ENCODE peak calls at places on chromosomes 16 and 17, in seven cellular contexts. T is adrenal gland, C is ovary, Z is suprapubic skin, M is tibial nerve, H is gastrocnemius medialis, O is breast epithelium. U is an unnamed sample. For H3K4me1, the result is how much of the 10 kb centered on the place peaks cover.

GRCh38 chr16:84496991-84497390 is 7.5 kb downstream of the MEAK7 start:
- DNase-seq in H (no peak), T (no peak), C (no peak), M (no peak), O (no peak), Z (peak), U (no peak)

GRCh38 chr17:40303706-40304450 is 5.1 kb upstream of the RARA start:
- DNase-seq in H (peak), Z (peak), C (no peak), O (no peak), T (no peak), M (no peak), U (no peak)

GRCh38 chr16:77834600-77834963 is 46.2 kb downstream of the VAT1L start:
- DNase-seq in Z (no peak), H (no peak), M (no peak), C (no peak), T (no peak), O (no peak), U (no peak)

GRCh38 chr17:40315678-40316570 is 6.9 kb downstream of the RARA start:
- DNase-seq in H (peak), M (no peak), T (no peak), Z (peak), C (no peak), O (no peak), U (peak)

GRCh38 chr17:15306406-15306970 is 34.9 kb downstream of the TEKT3 start:
- DNase-seq in H (no peak), M (no peak), T (no peak), Z (no peak), C (no peak), O (no peak), U (no peak)

GRCh38 chr16:5633845-5634440 is 536.3 kb upstream of the EEF2KMT start:
- DNase-seq in H (no peak), O (no peak), Z (no peak), M (no peak), C (no peak), T (no peak), U (no peak)

GRCh38 chr16:54647731-54648221 is 282.9 kb upstream of the IRX5 start:
- DNase-seq in M (no peak), C (no peak), Z (no peak), O (no peak), H (no peak), T (no peak), U (no peak)

GRCh38 chr17:1360975-1361374 is 39.0 kb downstream of the YWHAE start:
- DNase-seq in H (no peak), Z (no peak), M (no peak), O (no peak), C (no peak), T (no peak), U (peak)

GRCh38 chr17:65074778-65075250 is 18.3 kb upstream of the GNA13 start:
- DNase-seq in O (peak), C (peak), T (peak), H (peak), Z (no peak), M (no peak), U (peak)

GRCh38 chr16:75593825-75594820 is 27.9 kb downstream of the GABARAPL2 start:
- DNase-seq in T (peak), O (no peak), M (no peak), C (no peak), Z (no peak), H (no peak), U (no peak)

GRCh38 chr16:27174007-27174406 is 29.3 kb upstream of the KDM8 start:
- DNase-seq in T (peak), M (no peak), C (no peak), H (no peak), Z (no peak), O (no peak), U (peak)

GRCh38 chr17:50222922-50223321 is 21.5 kb upstream of the COL1A1 start:
- DNase-seq in M (no peak), Z (no peak), H (no peak), T (no peak), O (no peak), C (no peak), U (no peak)

GRCh38 chr16:2690852-2691251 is 8.5 kb downstream of the KCTD5 start:
- DNase-seq in M (no peak), Z (no peak), O (no peak), H (no peak), C (no peak), T (no peak), U (no peak)

GRCh38 chr17:792277-792676 is 10.1 kb downstream of the MRM3 start:
- DNase-seq in H (peak), Z (no peak), M (no peak), T (no peak), C (no peak), O (no peak), U (no peak)

GRCh38 chr16:88566158-88566557 is 4.0 kb upstream of the ZC3H18 start:
- DNase-seq in O (no peak), T (no peak), C (no peak), H (no peak), Z (no peak), M (no peak), U (no peak)

GRCh38 chr17:42049834-42050359 is 504 bp downstream of the C17orf113 start:
- DNase-seq in O (no peak), Z (no peak), H (no peak), C (no peak), T (no peak), M (no peak), U (no peak)

GRCh38 chr17:32570081-32570396 is 83.2 kb downstream of the CDK5R1 start:
- DNase-seq in T (no peak), O (no peak), M (no peak), C (no peak), Z (no peak), H (no peak), U (no peak)

GRCh38 chr17:27456681-27457404 is 595 bp downstream of the KSR1 start:
- DNase-seq in Z (no peak), M (no peak), T (peak), H (no peak), C (peak), O (no peak), U (peak)

GRCh38 chr17:64778367-64779290 is 116.5 kb upstream of the SMURF2 start:
- DNase-seq in H (no peak), T (peak), O (no peak), C (peak), M (no peak), Z (peak), U (peak)

DNA sequence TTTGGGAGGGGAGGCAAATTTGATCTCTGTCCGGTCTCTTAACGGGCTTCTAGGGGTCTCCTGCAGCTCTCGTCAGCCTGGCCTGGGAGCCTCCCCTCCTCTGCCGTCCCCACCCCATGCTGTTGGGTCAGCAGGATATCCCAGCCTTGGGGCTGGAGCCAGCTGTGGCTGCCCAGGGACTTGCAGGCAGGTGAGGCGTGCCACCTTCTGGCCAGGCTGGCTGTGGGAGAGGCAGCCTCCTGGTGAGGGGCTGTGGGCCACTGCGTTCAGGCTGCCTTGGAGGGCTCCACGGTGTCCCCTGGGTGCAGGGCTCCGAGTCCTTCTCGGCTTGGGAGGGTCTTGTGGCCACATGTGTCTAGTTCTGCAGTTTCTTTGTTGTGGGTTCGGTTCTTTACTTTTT is 34.6 kb downstream of the TBCD start:
- DNase-seq in C (no peak), Z (no peak), O (no peak), T (no peak), H (peak), M (no peak), U (no peak)
- TF ChIP-seq CTCF in C (no peak), Z (no peak), O (no peak), T (no peak), H (no peak), M (no peak), U (no peak)

GRCh38 chr16:12802661-12803060 is 1.0 kb downstream of the CPPED1 start:
- DNase-seq in M (no peak), T (no peak), Z (no peak), O (no peak), H (no peak), C (no peak), U (no peak)

GRCh38 chr16:12802048-12802447 is 1.6 kb downstream of the CPPED1 start:
- DNase-seq in O (no peak), C (peak), Z (no peak), H (no peak), T (no peak), M (no peak), U (no peak)

GRCh38 chr16:12804395-12804794 is 708 bp upstream of the CPPED1 start:
- DNase-seq in C (no peak), M (no peak), H (no peak), Z (no peak), O (no peak), T (no peak), U (no peak)

GRCh38 chr16:12805091-12805490 is 1.4 kb upstream of the CPPED1 start:
- DNase-seq in T (no peak), M (no peak), Z (no peak), O (no peak), C (no peak), H (no peak), U (no peak)

GRCh38 chr16:12803203-12804093 is at the start of gene CPPED1:
- DNase-seq in C (peak), M (peak), Z (peak), H (peak), T (peak), O (peak), U (peak)
- TF ChIP-seq POLR2A in C (peak), M (peak), Z (no peak), H (no peak), T (peak), O (peak), U (peak)

GRCh38 chr16:23948949-23949392 is 113.2 kb downstream of the PRKCB start:
- DNase-seq in O (no peak), T (no peak), H (peak), Z (no peak), M (no peak), C (no peak), U (no peak)
- H3K4me1 ChIP-seq in O (under half), T (under half), H (under half), Z (under half), M (under half), C (under half), U (under half)

GRCh38 chr16:66623755-66624154 is 19.3 kb downstream of the CMTM3 start:
- DNase-seq in H (no peak), Z (no peak), M (no peak), T (no peak), O (no peak), C (no peak), U (no peak)

GRCh38 chr16:66621973-66622372 is 17.5 kb downstream of the CMTM3 start:
- DNase-seq in C (no peak), T (no peak), M (no peak), O (no peak), Z (no peak), H (no peak), U (no peak)

GRCh38 chr16:66620419-66620775 is 15.9 kb downstream of the CMTM3 start:
- DNase-seq in T (no peak), Z (no peak), C (no peak), M (no peak), H (no peak), O (no peak), U (no peak)

GRCh38 chr16:66619534-66620418 is 15.3 kb downstream of the CMTM3 start:
- DNase-seq in O (no peak), T (no peak), M (no peak), H (peak), C (no peak), Z (no peak), U (no peak)

DNA sequence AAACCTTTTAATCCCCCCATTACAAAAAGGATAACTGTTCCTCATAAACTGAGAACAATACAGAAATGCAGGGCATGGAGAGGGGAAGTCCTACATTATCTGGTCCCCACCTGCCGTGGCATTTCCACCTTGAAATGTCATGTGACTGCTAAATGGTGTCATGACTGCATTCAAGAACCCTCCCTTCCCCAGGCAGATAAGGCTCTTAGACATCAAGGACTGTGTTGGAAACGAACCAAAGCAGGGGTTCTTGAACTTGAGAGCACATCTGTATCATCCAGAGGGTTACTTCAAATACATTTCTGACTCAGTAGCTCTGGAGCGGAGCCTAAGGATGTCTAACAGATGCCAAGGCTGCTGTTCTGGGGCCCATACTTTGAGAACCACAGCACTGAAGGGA is 18.4 kb downstream of the CMTM3 start:
- DNase-seq in T (peak), H (no peak), M (no peak), Z (no peak), C (no peak), O (no peak), U (no peak)
- TF ChIP-seq CTCF in T (no peak), H (no peak), M (no peak), Z (no peak), C (no peak), O (no peak), U (no peak)

GRCh38 chr17:17877548-17878358 is 41.0 kb upstream of the SREBF1 start:
- DNase-seq in Z (no peak), M (peak), C (peak), O (peak), H (peak), T (peak), U (no peak)
- TF ChIP-seq POLR2A in Z (no peak), M (no peak), C (no peak), O (no peak), H (no peak), T (peak), U (no peak)

GRCh38 chr17:58354541-58355216 is 2.7 kb upstream of the SUPT4H1 start:
- DNase-seq in Z (no peak), C (no peak), M (no peak), H (no peak), T (no peak), O (no peak), U (no peak)

GRCh38 chr17:58352843-58353719 is 1.1 kb upstream of the SUPT4H1 start:
- DNase-seq in M (no peak), O (no peak), Z (no peak), H (peak), T (peak), C (no peak), U (peak)

GRCh38 chr17:58352018-58352842 is at the start of gene SUPT4H1:
- DNase-seq in Z (peak), M (peak), H (peak), C (peak), T (peak), O (peak), U (peak)

GRCh38 chr17:58351182-58351581 is 819 bp downstream of the SUPT4H1 start:
- DNase-seq in O (no peak), H (no peak), M (no peak), C (no peak), Z (no peak), T (no peak), U (no peak)

GRCh38 chr17:58351710-58352017 is 337 bp downstream of the SUPT4H1 start:
- DNase-seq in M (no peak), Z (no peak), C (no peak), T (no peak), O (no peak), H (no peak), U (no peak)
- H3K4me1 ChIP-seq in M (under half), Z (under half), C (under half), T (under half), O (under half), H (under half), U (under half)